ENCODE peak calls at places on chromosomes 7 and 10, in ten cellular contexts. F is upper lobe of right lung; B is B cell; S is CD8-positive, alpha-beta T cell; H is NCI-H1417; D is caudate nucleus; C is effector CD4-positive, alpha-beta T cell; O is heart left ventricle; K is nephron progenitor cell; V is endothelial cell. W is an unnamed sample.

GRCh38 chr10:33279276-33279675 is 55.2 kb downstream of the NRP1 start:
- DNase-seq in B (no peak), K (no peak), O (no peak), S (no peak), D (no peak), V (no peak), H (no peak), F (no peak), C (no peak), W (no peak)

GRCh38 chr10:19929466-19930140 is 113.4 kb downstream of the PLXDC2 start:
- DNase-seq in K (no peak), S (no peak), V (no peak), H (no peak), D (no peak), C (no peak), F (no peak), B (no peak), O (no peak), W (no peak)

GRCh38 chr10:79055100-79055782 is 13.5 kb upstream of the ZMIZ1 start:
- DNase-seq in D (no peak), K (no peak), S (no peak), V (no peak), F (peak), H (no peak), C (no peak), B (no peak), O (no peak), W (no peak)

GRCh38 chr10:20988357-20988983 is 91.4 kb upstream of the NEBL start:
- DNase-seq in C (no peak), F (no peak), O (no peak), D (no peak), K (no peak), V (no peak), S (no peak), B (no peak), H (no peak), W (no peak)

GRCh38 chr10:75001715-75002350 is 109.6 kb upstream of the SAMD8 start:
- DNase-seq in D (no peak), H (no peak), F (no peak), K (no peak), S (no peak), V (no peak), B (no peak), C (no peak), O (no peak), W (no peak)

GRCh38 chr7:16647435-16647960 is 1.5 kb downstream of the BZW2 start:
- DNase-seq in C (no peak), K (no peak), V (no peak), O (no peak), F (no peak), D (no peak), S (no peak), H (peak), B (no peak), W (no peak)

GRCh38 chr7:76397409-76398183 is 11.9 kb downstream of the SSC4D start:
- DNase-seq in C (peak), K (peak), O (peak), B (peak), V (peak), H (peak), S (peak), F (peak), D (peak), W (peak)

GRCh38 chr7:81608748-81609382 is 161.0 kb downstream of the HGF start:
- DNase-seq in O (no peak), S (no peak), B (no peak), V (no peak), D (no peak), K (no peak), H (no peak), F (no peak), C (no peak), W (no peak)

GRCh38 chr10:360653-361052 is 225.4 kb downstream of the ZMYND11 start:
- DNase-seq in K (no peak), B (no peak), D (no peak), V (no peak), H (no peak), F (no peak), S (no peak), O (no peak), C (no peak), W (no peak)

GRCh38 chr10:103638948-103639347 is 145.4 kb downstream of the NEURL1 start:
- DNase-seq in F (no peak), V (no peak), D (no peak), K (no peak), B (no peak), H (no peak), O (no peak), C (no peak), S (no peak), W (no peak)

GRCh38 chr7:127840552-127840951 is 188.6 kb downstream of the SND1 start:
- DNase-seq in F (no peak), B (no peak), H (no peak), C (no peak), K (no peak), V (no peak), O (no peak), D (no peak), S (no peak), W (no peak)

GRCh38 chr7:148044173-148044572 is 546.4 kb upstream of the C7orf33 start:
- DNase-seq in C (no peak), V (no peak), K (no peak), S (no peak), B (no peak), O (no peak), D (no peak), H (no peak), F (no peak), W (no peak)

GRCh38 chr10:84256510-84257342 is 11.9 kb downstream of the RGR start:
- DNase-seq in D (no peak), O (no peak), C (peak), V (peak), F (peak), K (peak), H (no peak), S (no peak), B (no peak), W (no peak)

GRCh38 chr10:103630156-103630555 is 136.7 kb downstream of the NEURL1 start:
- DNase-seq in F (no peak), H (no peak), B (no peak), C (no peak), O (no peak), S (no peak), V (no peak), K (no peak), D (no peak), W (no peak)

GRCh38 chr7:142878315-142878714 is 7.2 kb downstream of the TRPV6 start:
- DNase-seq in O (no peak), S (no peak), H (no peak), V (no peak), B (no peak), F (no peak), D (no peak), C (no peak), K (no peak), W (no peak)

GRCh38 chr10:58414270-58415041 is 29.2 kb downstream of the TFAM start:
- DNase-seq in S (no peak), F (no peak), K (no peak), H (no peak), D (no peak), B (no peak), V (no peak), O (no peak), C (no peak), W (no peak)

GRCh38 chr7:18978108-18978495 is 139.3 kb downstream of the TWIST1 start:
- DNase-seq in V (no peak), B (no peak), F (no peak), O (no peak), C (no peak), S (no peak), H (no peak), D (no peak), K (no peak), W (no peak)

GRCh38 chr10:126931548-126931947 is 26.3 kb downstream of the DOCK1 start:
- DNase-seq in H (no peak), V (no peak), C (no peak), D (no peak), B (no peak), F (no peak), O (no peak), S (no peak), K (no peak), W (no peak)

GRCh38 chr7:1692500-1693418 is 22.7 kb downstream of the ELFN1 start:
- DNase-seq in D (no peak), H (no peak), F (peak), S (no peak), K (no peak), C (no peak), V (no peak), O (no peak), B (no peak), W (no peak)

GRCh38 chr7:144437370-144438191 is 34.1 kb upstream of the NOBOX start:
- DNase-seq in K (peak), V (peak), B (peak), F (no peak), C (peak), H (peak), S (peak), D (no peak), O (peak), W (no peak)

GRCh38 chr10:61793760-61794713 is 107.5 kb upstream of the ARID5B start:
- DNase-seq in H (peak), F (no peak), O (no peak), D (no peak), S (no peak), V (no peak), K (no peak), C (no peak), B (no peak), W (no peak)

GRCh38 chr7:120915314-120915713 is 35.3 kb upstream of the ING3 start:
- DNase-seq in V (no peak), K (no peak), O (no peak), F (no peak), H (no peak), S (no peak), C (no peak), B (no peak), D (no peak), W (no peak)

GRCh38 chr7:2665359-2665791 is 22.6 kb upstream of the AMZ1 start:
- DNase-seq in B (no peak), H (peak), D (no peak), F (no peak), S (no peak), O (no peak), K (no peak), V (no peak), C (no peak), W (no peak)

GRCh38 chr10:3813986-3814831 is 29.2 kb upstream of the KLF6 start:
- DNase-seq in O (no peak), H (peak), S (no peak), K (no peak), D (no peak), C (no peak), B (no peak), V (no peak), F (no peak), W (no peak)

GRCh38 chr10:104735036-104735435 is 93.9 kb downstream of the SORCS3 start:
- DNase-seq in C (no peak), V (peak), O (peak), B (no peak), K (peak), F (no peak), S (no peak), D (no peak), H (no peak), W (no peak)

GRCh38 chr7:2278026-2278425 is 36.0 kb downstream of the NUDT1 start:
- DNase-seq in H (no peak), F (no peak), K (no peak), S (no peak), D (no peak), V (no peak), B (no peak), C (no peak), O (no peak), W (no peak)

GRCh38 chr7:112079671-112080070 is 126.5 kb downstream of the DOCK4 start:
- DNase-seq in F (no peak), S (no peak), D (no peak), K (no peak), B (no peak), C (no peak), H (no peak), V (no peak), O (no peak), W (no peak)

W was measured in effector memory CD4-positive, alpha-beta T cell.